ENCODE peak calls at places on chromosomes 3 and 15, in ten cellular contexts. S is Caco-2; W is mucosa of descending colon; J is HFF-Myc; Q is iris pigment epithelial cell; F is LNCaP clone FGC; I is NCI-H1105; K is activated naive CD4-positive, alpha-beta T cell treated with Interleukin-2 at 50 U/mL for 16 hours; H is right cardiac atrium; Y is endodermal cell. A is an unnamed sample.
A peak's percentile ranks its signal among the peaks of the same experiment; 100 is the strongest.

GRCh38 chr3:153927107-153927506 is 194.1 kb upstream of the ARHGEF26 start:
- DNase-seq in S (no peak), W (no peak), J (peak; percentile 6), Q (peak; percentile 65), F (no peak), I (no peak), K (no peak), H (no peak), Y (no peak), A (peak; percentile 73)

GRCh38 chr3:68699541-68699940 is 232.8 kb downstream of the TAFA4 start:
- DNase-seq in S (no peak), W (no peak), J (no peak), Q (no peak), F (no peak), I (no peak), K (no peak), H (no peak), Y (no peak), A (no peak)

GRCh38 chr3:31592764-31593163 is 60.0 kb downstream of the STT3B start:
- DNase-seq in S (no peak), W (peak; percentile 31), J (no peak), Q (no peak), F (no peak), I (no peak), K (no peak), H (no peak), Y (no peak), A (no peak)

GRCh38 chr3:126352476-126353454 is 4.4 kb downstream of the KLF15 start:
- DNase-seq in S (peak; percentile 27), W (no peak), J (no peak), Q (peak; percentile 56), F (no peak), I (no peak), K (no peak), H (peak; percentile 17), Y (no peak), A (peak; percentile 75)

GRCh38 chr3:16668776-16669545 is 63.7 kb upstream of the DAZL start:
- DNase-seq in S (no peak), W (no peak), J (no peak), Q (no peak), F (no peak), I (no peak), K (no peak), H (no peak), Y (no peak), A (no peak)

GRCh38 chr3:148601766-148602685 is 95.7 kb upstream of the AGTR1 start:
- DNase-seq in S (peak; percentile 55), W (no peak), J (peak; percentile 32), Q (peak; percentile 28), F (peak; percentile 84), I (no peak), K (no peak), H (no peak), Y (no peak), A (no peak)

GRCh38 chr3:183438749-183439148 is 10.3 kb upstream of the MCF2L2 start:
- DNase-seq in S (no peak), W (peak; percentile 54), J (no peak), Q (no peak), F (no peak), I (peak; percentile 45), K (no peak), H (no peak), Y (no peak), A (no peak)

GRCh38 chr3:15955968-15956367 is 158.2 kb upstream of the ANKRD28 start:
- DNase-seq in S (no peak), W (no peak), J (no peak), Q (no peak), F (no peak), I (no peak), K (no peak), H (no peak), Y (no peak), A (no peak)

GRCh38 chr15:78635346-78635745 is 5.7 kb downstream of the CHRNB4 start:
- DNase-seq in S (no peak), W (no peak), J (no peak), Q (no peak), F (no peak), I (no peak), K (no peak), H (no peak), Y (no peak), A (no peak)

GRCh38 chr15:60690350-60690961 is 211.5 kb upstream of the ICE2 start:
- DNase-seq in S (no peak), W (no peak), J (no peak), Q (no peak), F (no peak), I (no peak), K (no peak), H (no peak), Y (no peak), A (no peak)

A was measured in skeletal muscle cell.